ENCODE peak calls at places on chromosomes 4 and X, in six cellular contexts. M, X, U, F, I and R are unnamed samples.

GRCh38 chrX:109274806-109275205 is 207.1 kb downstream of the GUCY2F start:
- DNase-seq in M (no peak), U (no peak), X (no peak), F (no peak), I (no peak), R (no peak)

GRCh38 chrX:56746996-56747395 is 18.0 kb downstream of the NBDY start:
- DNase-seq in I (no peak), F (no peak), X (no peak), M (no peak), U (no peak), R (no peak)

GRCh38 chr4:87309625-87310024 is 13.1 kb downstream of the HSD17B13 start:
- DNase-seq in U (no peak), I (no peak), M (no peak), F (no peak), X (peak; percentile 24), R (no peak)

GRCh38 chr4:8402640-8403039 is 37.9 kb downstream of the ACOX3 start:
- DNase-seq in F (peak; percentile 32), M (no peak), X (no peak), I (no peak), U (no peak), R (no peak)

GRCh38 chrX:103779156-103779555 is 2.5 kb downstream of the PLP1 start:
- DNase-seq in X (no peak), F (peak; percentile 36), M (no peak), U (no peak), I (no peak), R (no peak)

GRCh38 chr4:6360385-6360784 is 90.7 kb downstream of the WFS1 start:
- DNase-seq in U (no peak), F (no peak), I (no peak), M (no peak), X (no peak), R (no peak)

GRCh38 chr4:67550491-67551256 is 5.4 kb upstream of the CENPC start:
- DNase-seq in F (no peak), U (no peak), X (no peak), I (no peak), M (no peak), R (no peak)

GRCh38 chr4:88752754-88753153 is 55.1 kb upstream of the NAP1L5 start:
- DNase-seq in X (no peak), M (no peak), F (no peak), U (no peak), I (no peak), R (no peak)

GRCh38 chr4:169000315-169000714 is 9.7 kb downstream of the CBR4 start:
- DNase-seq in U (no peak), F (no peak), X (no peak), I (no peak), M (no peak), R (no peak)

GRCh38 chrX:1767026-1767425 is 152.2 kb downstream of the ASMT start:
- DNase-seq in F (no peak), I (no peak), X (no peak), M (no peak), U (no peak), R (no peak)

GRCh38 chrX:115968436-115969252 is 201.9 kb upstream of the AGTR2 start:
- DNase-seq in M (peak; percentile 39), F (no peak), U (peak; percentile 14), X (no peak), I (no peak), R (no peak)

GRCh38 chr4:7042697-7043464 is at the start of gene TADA2B:
- DNase-seq in I (peak; percentile 98), F (peak; percentile 98), M (peak; percentile 96), X (peak; percentile 85), U (peak; percentile 98), R (peak; percentile 74)

GRCh38 chr4:43556262-43556661 is 663.7 kb downstream of the GRXCR1 start:
- DNase-seq in X (no peak), F (no peak), M (no peak), U (no peak), I (no peak), R (no peak)

GRCh38 chrX:10726647-10727046 is 106.3 kb upstream of the MID1 start:
- DNase-seq in F (no peak), U (peak; percentile 17), M (no peak), X (peak; percentile 66), I (no peak), R (peak; percentile 28)

GRCh38 chr4:98509641-98510170 is 148.7 kb downstream of the TSPAN5 start:
- DNase-seq in F (no peak), I (no peak), X (no peak), U (peak; percentile 41), M (no peak), R (no peak)

GRCh38 chrX:130524476-130525194 is 122.8 kb downstream of the RBMX2 start:
- DNase-seq in M (no peak), U (no peak), F (no peak), X (no peak), I (no peak), R (no peak)
- H3K4me3 ChIP-seq in M (no peak overlapping the region), U (no peak overlapping the region), F (no peak overlapping the region), X (no peak overlapping the region), I (no peak overlapping the region), R (no peak overlapping the region)

GRCh38 chrX:71558920-71559319 is 19.3 kb upstream of the GCNA start:
- DNase-seq in X (no peak), U (no peak), I (no peak), M (no peak), F (no peak), R (no peak)

GRCh38 chrX:71565634-71566033 is 12.6 kb upstream of the GCNA start:
- DNase-seq in F (no peak), U (no peak), X (no peak), M (no peak), I (no peak), R (no peak)

DNA sequence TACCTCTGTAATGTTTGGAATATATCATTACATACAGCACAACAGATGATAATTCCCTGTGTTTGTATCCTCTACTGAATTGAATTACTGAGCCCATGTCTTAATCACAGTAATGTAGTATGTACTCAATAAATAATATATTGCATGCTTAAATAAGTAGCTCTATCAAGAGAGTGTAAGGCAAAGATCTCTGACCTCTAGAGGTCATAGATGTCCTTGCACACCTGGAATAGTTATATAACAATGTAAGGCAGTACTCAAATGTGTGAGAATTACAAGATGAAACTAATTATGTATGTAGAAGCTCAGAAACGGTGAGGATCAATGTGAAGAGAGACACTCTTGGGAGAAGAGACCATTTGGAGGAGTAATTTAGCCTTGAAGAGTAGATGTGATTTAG is 14.3 kb upstream of the GCNA start:
- DNase-seq in M (no peak), I (no peak), X (no peak), U (no peak), F (no peak), R (no peak)
- TF ChIP-seq CTCF in M (no peak), I (no peak), X (no peak), U (no peak), F (no peak), R (no peak)

GRCh38 chrX:129777218-129777768 is 2.5 kb upstream of the SASH3 start:
- DNase-seq in I (peak; percentile 96), U (no peak), M (no peak), F (peak; percentile 37), X (no peak), R (no peak)
- H3K4me3 ChIP-seq in I (no peak overlapping the region), U (no peak overlapping the region), M (no peak overlapping the region), F (no peak overlapping the region), X (no peak overlapping the region), R (no peak overlapping the region)

GRCh38 chrX:148535639-148536038 is 35.2 kb downstream of the AFF2 start:
- DNase-seq in F (no peak), I (no peak), X (no peak), M (no peak), U (no peak), R (no peak)

DNA sequence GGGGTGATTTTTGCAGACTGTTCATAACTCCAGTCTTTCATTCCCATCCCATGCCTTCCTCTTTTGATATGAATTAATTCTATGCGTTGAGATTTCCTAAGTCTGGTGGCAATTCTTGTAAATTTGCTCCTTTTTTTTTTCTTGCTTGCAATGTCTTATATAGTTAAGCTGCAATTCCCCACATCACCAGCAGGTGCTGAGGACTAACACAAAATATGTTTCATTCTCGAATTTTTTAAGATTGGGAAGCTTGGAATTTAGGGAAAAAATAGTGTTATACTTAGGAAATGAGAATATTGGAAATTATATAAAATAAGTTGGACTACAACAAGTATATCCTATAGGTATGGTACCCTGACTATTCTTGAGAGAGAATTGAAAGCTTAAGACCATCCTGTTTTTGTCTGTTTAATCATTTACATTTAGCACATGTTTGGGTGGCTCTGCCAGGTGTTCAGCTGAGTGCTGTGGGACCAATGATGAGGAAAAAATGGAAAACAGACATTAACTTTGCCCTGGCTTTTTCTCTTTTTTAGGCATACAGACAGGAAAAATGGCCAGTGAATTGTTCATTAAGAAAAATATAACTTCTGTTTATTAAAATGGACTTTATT is 30.2 kb downstream of the AFF2 start:
- DNase-seq in I (no peak), M (no peak), X (peak; percentile 2), F (peak; percentile 29), U (peak; percentile 13), R (peak; percentile 1)
- TF ChIP-seq CTCF in I (peak; percentile 67), M (peak; percentile 66), X (peak; percentile 59), F (peak; percentile 38), U (peak; percentile 52), R (no peak)

GRCh38 chr4:79652726-79653125 is 244.7 kb upstream of the GK2 start:
- DNase-seq in I (no peak), F (no peak), M (no peak), X (no peak), U (peak; percentile 3), R (no peak)

GRCh38 chr4:79650794-79651431 is 242.9 kb upstream of the GK2 start:
- DNase-seq in F (no peak), M (no peak), U (peak; percentile 91), I (no peak), X (peak; percentile 34), R (peak; percentile 10)

GRCh38 chr4:79652232-79652631 is 244.2 kb upstream of the GK2 start:
- DNase-seq in U (peak; percentile 94), I (no peak), M (no peak), F (no peak), X (peak; percentile 28), R (peak; percentile 10)

GRCh38 chr4:79651516-79651915 is 243.5 kb upstream of the GK2 start:
- DNase-seq in U (peak; percentile 45), F (no peak), I (no peak), X (no peak), M (no peak), R (peak; percentile 2)

DNA sequence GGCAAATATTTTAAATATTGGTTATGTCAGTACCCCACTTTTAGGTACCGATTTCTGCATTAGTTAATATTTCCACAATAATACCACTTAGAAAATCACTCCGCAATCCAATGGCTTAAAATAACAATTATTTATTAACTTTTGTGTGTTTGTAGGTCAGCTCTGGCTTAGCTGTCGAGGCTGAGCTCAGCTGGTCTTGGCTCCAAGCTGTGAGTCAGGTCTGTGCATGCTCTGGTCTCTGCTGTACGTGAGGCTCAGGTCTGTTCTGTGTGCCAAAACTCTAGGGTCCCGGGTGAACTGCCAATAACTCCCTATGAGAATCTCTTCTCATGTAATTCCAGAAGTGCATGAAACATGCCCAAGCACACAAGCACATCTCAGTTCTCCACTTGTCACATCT is 245.8 kb upstream of the GK2 start:
- DNase-seq in X (no peak), I (no peak), M (no peak), U (no peak), F (no peak), R (no peak)
- H3K4me3 ChIP-seq in X (no peak overlapping the region), I (no peak overlapping the region), M (no peak overlapping the region), U (no peak overlapping the region), F (no peak overlapping the region), R (no peak overlapping the region)

GRCh38 chrX:19879742-19880378 is 7.5 kb downstream of the SH3KBP1 start:
- DNase-seq in X (no peak), I (no peak), U (no peak), M (no peak), F (no peak), R (no peak)
- TF ChIP-seq CTCF in X (no peak), I (no peak), U (no peak), M (no peak), F (no peak), R (no peak)

GRCh38 chrX:40083979-40084359 is 13.8 kb downstream of the BCOR start:
- DNase-seq in I (no peak), F (no peak), X (no peak), U (no peak), M (no peak), R (no peak)
- H3K4me3 ChIP-seq in I (peak overlapping the region; percentile 7), F (no peak overlapping the region), X (peak overlapping the region; percentile 17), U (peak overlapping the region; percentile 48), M (no peak overlapping the region), R (no peak overlapping the region)